ENCODE peak calls at places on chromosome 1, in five cellular contexts. G, D, H, Z and W are unnamed samples.

GRCh38 chr1:201535778-201536245 is 3.1 kb upstream of the NAV1 start:
- DNase-seq in G (no peak), D (no peak), H (no peak), Z (peak; percentile 82), W (no peak)

GRCh38 chr1:53508991-53509663 is 49.9 kb downstream of the DMRTB1 start:
- DNase-seq in G (peak; percentile 75), D (no peak), H (no peak), Z (no peak), W (no peak)

GRCh38 chr1:222167111-222167510 is 380.8 kb downstream of the HHIPL2 start:
- DNase-seq in G (peak; percentile 40), D (peak; percentile 51), H (peak; percentile 22), Z (no peak), W (peak; percentile 7)

GRCh38 chr1:42822833-42823392 is 5.7 kb upstream of the SVBP start:
- DNase-seq in G (no peak), D (no peak), H (no peak), Z (no peak), W (no peak)

GRCh38 chr1:221776495-221777413 is 34.9 kb upstream of the DUSP10 start:
- DNase-seq in G (no peak), D (no peak), H (no peak), Z (no peak), W (no peak)

GRCh38 chr1:95903060-95903459 is 669.0 kb downstream of the RWDD3 start:
- DNase-seq in G (no peak), D (no peak), H (no peak), Z (no peak), W (no peak)

GRCh38 chr1:7938070-7938469 is 2.6 kb downstream of the TNFRSF9 start:
- DNase-seq in G (no peak), D (no peak), H (no peak), Z (no peak), W (peak; percentile 28)

GRCh38 chr1:243732627-243733026 is 117.4 kb downstream of the AKT3 start:
- DNase-seq in G (no peak), D (no peak), H (no peak), Z (no peak), W (no peak)

GRCh38 chr1:28885982-28886730 is 28.2 kb upstream of the EPB41 start:
- DNase-seq in G (no peak), D (no peak), H (no peak), Z (no peak), W (peak; percentile 12)

GRCh38 chr1:5751833-5752714 is 240.2 kb downstream of the NPHP4 start:
- DNase-seq in G (no peak), D (no peak), H (no peak), Z (peak; percentile 43), W (no peak)

GRCh38 chr1:82162526-82163420 is 362.0 kb downstream of the ADGRL2 start:
- DNase-seq in G (no peak), D (no peak), H (no peak), Z (no peak), W (no peak)

GRCh38 chr1:230694464-230694863 is 19.5 kb downstream of the AGT start:
- DNase-seq in G (no peak), D (no peak), H (no peak), Z (no peak), W (no peak)

GRCh38 chr1:7389201-7389785 is 381.8 kb upstream of the VAMP3 start:
- DNase-seq in G (no peak), D (peak; percentile 17), H (peak; percentile 14), Z (peak; percentile 62), W (no peak)

GRCh38 chr1:5709976-5710375 is 282.2 kb downstream of the NPHP4 start:
- DNase-seq in G (no peak), D (no peak), H (no peak), Z (no peak), W (no peak)

GRCh38 chr1:33327587-33328325 is 6.9 kb upstream of the A3GALT2 start:
- DNase-seq in G (peak; percentile 46), D (peak; percentile 69), H (peak; percentile 59), Z (peak; percentile 83), W (no peak)

DNA sequence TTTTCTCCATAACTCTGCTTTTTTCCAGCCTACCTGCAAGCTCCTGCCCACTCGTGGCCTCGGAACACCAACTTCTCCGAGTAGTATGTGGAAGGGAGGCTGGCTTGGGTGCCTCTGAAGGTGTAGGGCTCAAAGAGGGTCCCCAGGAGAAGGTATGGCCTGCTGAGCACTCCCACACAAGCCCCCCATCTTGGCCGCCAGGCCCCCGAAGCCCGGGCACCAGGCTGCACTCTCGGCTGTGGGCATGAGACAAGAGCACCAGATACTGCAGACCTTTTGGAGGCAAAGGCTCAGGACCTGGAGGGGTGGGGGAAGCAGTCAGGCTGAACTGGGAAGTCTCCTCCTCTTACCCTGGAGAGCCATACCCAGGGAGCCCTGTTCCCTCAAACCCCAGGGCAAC is 1.7 kb downstream of the ZNF692 start:
- DNase-seq in G (no peak), D (no peak), H (no peak), Z (peak; percentile 52), W (no peak)
- H3K4me3 ChIP-seq in G (no peak overlapping the region), D (no peak overlapping the region), H (no peak overlapping the region), Z (no peak overlapping the region), W (no peak overlapping the region)

GRCh38 chr1:12692967-12693782 is 22.7 kb upstream of the AADACL3 start:
- DNase-seq in G (no peak), D (no peak), H (no peak), Z (no peak), W (no peak)
- H3K4me1 ChIP-seq in G (no peaks in the 10 kb centered on the region), D (no peaks in the 10 kb centered on the region), H (no peaks in the 10 kb centered on the region), Z (no peaks in the 10 kb centered on the region), W (no peaks in the 10 kb centered on the region)

GRCh38 chr1:67713071-67713806 is 28.2 kb downstream of the GADD45A start:
- DNase-seq in G (peak; percentile 67), D (peak; percentile 64), H (no peak), Z (no peak), W (no peak)

GRCh38 chr1:67719329-67720196 is 34.6 kb downstream of the GADD45A start:
- DNase-seq in G (no peak), D (no peak), H (no peak), Z (no peak), W (no peak)

GRCh38 chr1:67716800-67717199 is 31.8 kb downstream of the GADD45A start:
- DNase-seq in G (no peak), D (no peak), H (no peak), Z (peak; percentile 72), W (no peak)

GRCh38 chr1:67717876-67718275 is 32.9 kb downstream of the GADD45A start:
- DNase-seq in G (no peak), D (no peak), H (no peak), Z (no peak), W (no peak)

DNA sequence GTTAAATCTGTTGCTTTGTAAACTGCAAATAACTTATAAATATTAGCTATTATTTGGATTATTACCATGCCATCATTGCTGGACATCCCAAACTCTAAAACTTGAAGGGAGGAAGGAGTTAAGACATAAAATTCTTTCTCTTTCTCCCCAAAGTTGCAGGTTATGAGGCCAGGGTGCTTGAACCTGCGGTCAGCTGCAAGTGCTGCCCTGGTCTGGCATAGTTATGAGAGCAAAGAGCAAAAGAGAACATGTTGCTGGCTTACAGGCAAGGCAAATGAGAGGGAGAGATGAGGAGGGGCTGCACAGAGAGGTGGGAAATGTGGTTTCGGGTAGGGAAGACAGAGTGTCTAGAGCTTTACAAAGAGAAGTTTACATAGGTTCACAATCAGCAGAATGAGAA is 30.8 kb downstream of the GADD45A start:
- DNase-seq in G (no peak), D (no peak), H (no peak), Z (no peak), W (no peak)
- H3K4me3 ChIP-seq in G (no peak overlapping the region), D (no peak overlapping the region), H (no peak overlapping the region), Z (no peak overlapping the region), W (no peak overlapping the region)

GRCh38 chr1:39105061-39105840 is 79.1 kb downstream of the NDUFS5 start:
- DNase-seq in G (peak; percentile 91), D (peak; percentile 84), H (peak; percentile 85), Z (peak; percentile 91), W (peak; percentile 64)

GRCh38 chr1:39103321-39104157 is 77.4 kb downstream of the NDUFS5 start:
- DNase-seq in G (no peak), D (no peak), H (no peak), Z (no peak), W (no peak)

GRCh38 chr1:39105841-39106765 is 80.0 kb downstream of the NDUFS5 start:
- DNase-seq in G (peak; percentile 73), D (peak; percentile 60), H (peak; percentile 48), Z (peak; percentile 77), W (no peak)

GRCh38 chr1:39102537-39103320 is 76.6 kb downstream of the NDUFS5 start:
- DNase-seq in G (peak; percentile 78), D (no peak), H (no peak), Z (no peak), W (peak; percentile 34)

DNA sequence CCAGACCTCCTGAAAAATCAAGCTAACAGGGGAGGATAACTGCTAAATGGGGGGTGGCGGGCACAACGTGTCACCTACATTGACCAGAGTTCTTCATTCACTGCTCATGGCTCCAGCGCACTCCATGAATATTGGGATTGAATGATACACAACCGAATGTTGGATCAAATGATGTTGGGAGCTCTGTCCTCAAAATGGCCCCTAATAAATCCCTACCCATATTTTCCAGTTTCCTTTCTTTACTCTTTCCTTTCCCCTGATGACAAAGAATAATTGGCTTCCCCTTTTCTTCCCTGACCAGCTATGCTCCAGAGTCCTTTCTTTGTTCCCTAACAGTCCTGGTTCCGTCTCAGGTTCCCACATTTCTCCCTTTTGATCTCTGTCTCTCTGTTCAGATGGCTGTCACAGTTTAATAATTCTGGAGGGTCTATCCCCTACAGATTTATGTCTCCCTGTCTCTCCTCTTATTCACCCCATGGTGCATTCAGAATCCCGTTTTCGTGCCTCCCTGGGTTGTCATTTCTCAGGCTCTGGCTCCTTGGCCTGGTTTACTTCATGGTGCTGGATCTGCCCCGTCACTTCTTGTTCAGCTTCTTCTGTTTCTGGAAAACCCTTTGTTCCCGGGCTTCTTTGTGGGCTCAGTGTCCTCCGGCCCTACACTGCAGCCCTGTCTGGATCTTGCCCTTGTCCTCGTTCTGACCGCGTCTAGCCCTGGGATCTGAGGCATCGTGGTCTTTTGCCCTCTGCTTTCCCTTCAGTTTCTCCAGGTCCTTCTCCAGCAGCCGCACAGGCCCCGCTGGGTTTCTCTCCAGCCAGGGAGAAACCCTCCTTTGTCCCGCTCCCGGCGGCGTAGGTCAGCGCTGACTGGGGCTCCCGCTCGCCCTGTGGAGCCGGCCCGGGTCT is 78.3 kb downstream of the NDUFS5 start:
- DNase-seq in G (peak; percentile 60), D (no peak), H (peak; percentile 27), Z (no peak), W (no peak)
- H3K4me1 ChIP-seq in G (peaks cover 44% of the 10 kb centered on the region), D (peaks cover 62% of the 10 kb centered on the region), H (peaks cover 66% of the 10 kb centered on the region), Z (no peaks in the 10 kb centered on the region), W (peaks cover 9% of the 10 kb centered on the region)

GRCh38 chr1:1358433-1359201 is at the start of gene MXRA8:
- DNase-seq in G (peak; percentile 91), D (no peak), H (peak; percentile 80), Z (peak; percentile 92), W (no peak)
- H3K4me3 ChIP-seq in G (peak within 1 kb of the TSS; percentile 40), D (peak within 1 kb of the TSS; percentile 51), H (peak within 1 kb of the TSS; percentile 69), Z (peak within 1 kb of the TSS; percentile 71), W (no peak within 1 kb of the TSS)